ENCODE peak calls at places on chromosome 10, in eight cellular contexts. M, R, U, Y, J, D, A and V are unnamed samples.
A peak's percentile ranks its signal among the peaks of the same experiment; 100 is the strongest.

GRCh38 chr10:84375011-84375410 is 46.6 kb downstream of the CCSER2 start:
- DNase-seq in M (no peak), R (no peak), U (no peak), Y (peak; percentile 48), J (peak; percentile 41), D (no peak), A (no peak), V (no peak)

GRCh38 chr10:50497758-50498157 is 126.0 kb downstream of the SGMS1 start:
- DNase-seq in M (no peak), R (no peak), U (no peak), Y (peak; percentile 83), J (peak; percentile 56), D (no peak), A (no peak), V (no peak)

GRCh38 chr10:12535656-12536055 is 186.3 kb downstream of the CAMK1D start:
- DNase-seq in M (no peak), R (no peak), U (no peak), Y (no peak), J (no peak), D (no peak), A (no peak), V (no peak)

GRCh38 chr10:63133787-63134557 is 844 bp downstream of the NRBF2 start:
- DNase-seq in M (no peak), R (no peak), U (no peak), Y (no peak), J (no peak), D (peak; percentile 46), A (no peak), V (no peak)

GRCh38 chr10:13049774-13050420 is 48.4 kb upstream of the CCDC3 start:
- DNase-seq in M (no peak), R (no peak), U (no peak), Y (no peak), J (no peak), D (no peak), A (no peak), V (no peak)

GRCh38 chr10:19620867-19621266 is 195.4 kb upstream of the PLXDC2 start:
- DNase-seq in M (no peak), R (no peak), U (no peak), Y (peak; percentile 50), J (no peak), D (no peak), A (no peak), V (no peak)

GRCh38 chr10:18308600-18308999 is 168.4 kb downstream of the CACNB2 start:
- DNase-seq in M (no peak), R (no peak), U (no peak), Y (no peak), J (no peak), D (no peak), A (no peak), V (no peak)

GRCh38 chr10:67487906-67488619 is 207.9 kb downstream of the CTNNA3 start:
- DNase-seq in M (no peak), R (no peak), U (no peak), Y (no peak), J (no peak), D (no peak), A (no peak), V (no peak)

GRCh38 chr10:42867571-42867970 is 85.0 kb downstream of the BMS1 start:
- DNase-seq in M (peak; percentile 46), R (no peak), U (no peak), Y (no peak), J (no peak), D (no peak), A (no peak), V (no peak)

GRCh38 chr10:63896992-63897391 is 375.8 kb downstream of the REEP3 start:
- DNase-seq in M (no peak), R (no peak), U (no peak), Y (no peak), J (no peak), D (no peak), A (no peak), V (no peak)

GRCh38 chr10:88702848-88703597 is 3.0 kb upstream of the LIPK start:
- DNase-seq in M (no peak), R (no peak), U (no peak), Y (peak; percentile 94), J (peak; percentile 83), D (no peak), A (no peak), V (no peak)

GRCh38 chr10:82861889-82862288 is 986.9 kb downstream of the NRG3 start:
- DNase-seq in M (no peak), R (no peak), U (no peak), Y (no peak), J (no peak), D (no peak), A (no peak), V (no peak)

GRCh38 chr10:101670635-101671034 is 24.3 kb downstream of the FBXW4 start:
- DNase-seq in M (no peak), R (no peak), U (no peak), Y (no peak), J (no peak), D (no peak), A (no peak), V (no peak)

GRCh38 chr10:19847321-19847720 is 31.1 kb downstream of the PLXDC2 start:
- DNase-seq in M (no peak), R (no peak), U (no peak), Y (no peak), J (no peak), D (no peak), A (no peak), V (no peak)

GRCh38 chr10:62734781-62735463 is 69.6 kb upstream of the ADO start:
- DNase-seq in M (no peak), R (no peak), U (no peak), Y (no peak), J (no peak), D (no peak), A (no peak), V (no peak)

GRCh38 chr10:46516660-46517416 is 39.6 kb downstream of the GPRIN2 start:
- DNase-seq in M (no peak), R (no peak), U (no peak), Y (peak; percentile 86), J (peak; percentile 86), D (no peak), A (peak; percentile 26), V (no peak)

GRCh38 chr10:59896186-59896585 is 10.2 kb downstream of the CCDC6 start:
- DNase-seq in M (no peak), R (no peak), U (no peak), Y (no peak), J (no peak), D (peak; percentile 52), A (no peak), V (peak; percentile 74)

GRCh38 chr10:35447693-35448407 is 111.5 kb downstream of the CCNY start:
- DNase-seq in M (no peak), R (no peak), U (no peak), Y (peak; percentile 66), J (peak; percentile 68), D (no peak), A (no peak), V (no peak)

GRCh38 chr10:124734311-124735166 is 9.6 kb downstream of the FAM53B start:
- DNase-seq in M (peak; percentile 58), R (no peak), U (no peak), Y (no peak), J (no peak), D (no peak), A (no peak), V (peak; percentile 50)

GRCh38 chr10:133336131-133337078 is at the start of gene CALY:
- DNase-seq in M (no peak), R (peak; percentile 24), U (peak; percentile 44), Y (no peak), J (peak; percentile 75), D (peak; percentile 53), A (peak; percentile 87), V (peak; percentile 50)

GRCh38 chr10:52615756-52616419 is 156.7 kb downstream of the MBL2 start:
- DNase-seq in M (no peak), R (no peak), U (no peak), Y (no peak), J (no peak), D (no peak), A (no peak), V (no peak)